ENCODE peak calls at places on chromosomes 1 and 21, in nine cellular contexts. One of them, this sample, is unnamed.

GRCh38 chr1:30719406-30720270 is 3.7 kb downstream of the MATN1 start:
- DNase-seq in fibroblast of the conjunctiva: peak; percentile 41
- DNase-seq in AG09309: no peak
- DNase-seq in astrocyte of the spinal cord: no peak
- DNase-seq in HS-5: no peak
- DNase-seq in psoas muscle: no peak
- DNase-seq in CD8-positive, alpha-beta memory T cell: no peak
- DNase-seq in GM23248: peak; percentile 58
- DNase-seq in omental fat pad: no peak
- DNase-seq in this sample: no peak

GRCh38 chr1:234842726-234843641 is 233.0 kb upstream of the IRF2BP2 start:
- DNase-seq in fibroblast of the conjunctiva: no peak
- DNase-seq in AG09309: no peak
- DNase-seq in astrocyte of the spinal cord: no peak
- DNase-seq in HS-5: no peak
- DNase-seq in psoas muscle: peak; percentile 66
- DNase-seq in CD8-positive, alpha-beta memory T cell: peak; percentile 36
- DNase-seq in GM23248: no peak
- DNase-seq in omental fat pad: no peak
- DNase-seq in this sample: no peak

GRCh38 chr1:160211010-160211790 is 6.0 kb downstream of the PEA15 start:
- DNase-seq in fibroblast of the conjunctiva: no peak
- DNase-seq in AG09309: no peak
- DNase-seq in astrocyte of the spinal cord: no peak
- DNase-seq in HS-5: no peak
- DNase-seq in psoas muscle: no peak
- DNase-seq in CD8-positive, alpha-beta memory T cell: no peak
- DNase-seq in GM23248: peak; percentile 24
- DNase-seq in omental fat pad: no peak
- DNase-seq in this sample: no peak

GRCh38 chr1:212189352-212189738 is 95.9 kb upstream of the PPP2R5A start:
- DNase-seq in fibroblast of the conjunctiva: no peak
- DNase-seq in AG09309: no peak
- DNase-seq in astrocyte of the spinal cord: no peak
- DNase-seq in HS-5: no peak
- DNase-seq in psoas muscle: no peak
- DNase-seq in CD8-positive, alpha-beta memory T cell: no peak
- DNase-seq in GM23248: no peak
- DNase-seq in omental fat pad: no peak
- DNase-seq in this sample: no peak

GRCh38 chr1:89721351-89721750 is 88.4 kb downstream of the LRRC8C start:
- DNase-seq in fibroblast of the conjunctiva: no peak
- DNase-seq in AG09309: no peak
- DNase-seq in astrocyte of the spinal cord: peak; percentile 50
- DNase-seq in HS-5: peak; percentile 46
- DNase-seq in psoas muscle: no peak
- DNase-seq in CD8-positive, alpha-beta memory T cell: peak; percentile 56
- DNase-seq in GM23248: peak; percentile 62
- DNase-seq in omental fat pad: no peak
- DNase-seq in this sample: no peak

GRCh38 chr1:16975838-16976237 is 4.6 kb downstream of the MFAP2 start:
- DNase-seq in fibroblast of the conjunctiva: no peak
- DNase-seq in AG09309: no peak
- DNase-seq in astrocyte of the spinal cord: no peak
- DNase-seq in HS-5: no peak
- DNase-seq in psoas muscle: no peak
- DNase-seq in CD8-positive, alpha-beta memory T cell: no peak
- DNase-seq in GM23248: no peak
- DNase-seq in omental fat pad: no peak
- DNase-seq in this sample: no peak

GRCh38 chr21:43627527-43627926 is 31.8 kb downstream of the HSF2BP start:
- DNase-seq in fibroblast of the conjunctiva: no peak
- DNase-seq in AG09309: no peak
- DNase-seq in astrocyte of the spinal cord: no peak
- DNase-seq in HS-5: no peak
- DNase-seq in psoas muscle: no peak
- DNase-seq in CD8-positive, alpha-beta memory T cell: no peak
- DNase-seq in GM23248: no peak
- DNase-seq in omental fat pad: no peak
- DNase-seq in this sample: no peak

GRCh38 chr1:30912203-30912602 is 3.6 kb upstream of the SDC3 start:
- DNase-seq in fibroblast of the conjunctiva: no peak
- DNase-seq in AG09309: no peak
- DNase-seq in astrocyte of the spinal cord: no peak
- DNase-seq in HS-5: no peak
- DNase-seq in psoas muscle: no peak
- DNase-seq in CD8-positive, alpha-beta memory T cell: no peak
- DNase-seq in GM23248: no peak
- DNase-seq in omental fat pad: no peak
- DNase-seq in this sample: no peak

GRCh38 chr1:45552309-45552708 is 1.7 kb downstream of the AKR1A1 start:
- DNase-seq in fibroblast of the conjunctiva: no peak
- DNase-seq in AG09309: no peak
- DNase-seq in astrocyte of the spinal cord: no peak
- DNase-seq in HS-5: no peak
- DNase-seq in psoas muscle: no peak
- DNase-seq in CD8-positive, alpha-beta memory T cell: no peak
- DNase-seq in GM23248: no peak
- DNase-seq in omental fat pad: no peak
- DNase-seq in this sample: no peak

GRCh38 chr1:29195875-29196274 is 14.2 kb upstream of the SRSF4 start:
- DNase-seq in fibroblast of the conjunctiva: no peak
- DNase-seq in AG09309: no peak
- DNase-seq in astrocyte of the spinal cord: peak; percentile 39
- DNase-seq in HS-5: no peak
- DNase-seq in psoas muscle: peak; percentile 69
- DNase-seq in CD8-positive, alpha-beta memory T cell: no peak
- DNase-seq in GM23248: no peak
- DNase-seq in omental fat pad: no peak
- DNase-seq in this sample: no peak

GRCh38 chr1:30754684-30755171 is 2.8 kb downstream of the LAPTM5 start:
- DNase-seq in fibroblast of the conjunctiva: no peak
- DNase-seq in AG09309: no peak
- DNase-seq in astrocyte of the spinal cord: no peak
- DNase-seq in HS-5: no peak
- DNase-seq in psoas muscle: no peak
- DNase-seq in CD8-positive, alpha-beta memory T cell: no peak
- DNase-seq in GM23248: peak; percentile 20
- DNase-seq in omental fat pad: no peak
- DNase-seq in this sample: no peak

GRCh38 chr1:71222668-71223067 is 141.8 kb upstream of the ZRANB2 start:
- DNase-seq in fibroblast of the conjunctiva: no peak
- DNase-seq in AG09309: no peak
- DNase-seq in astrocyte of the spinal cord: peak; percentile 25
- DNase-seq in HS-5: no peak
- DNase-seq in psoas muscle: no peak
- DNase-seq in CD8-positive, alpha-beta memory T cell: no peak
- DNase-seq in GM23248: no peak
- DNase-seq in omental fat pad: no peak
- DNase-seq in this sample: no peak

GRCh38 chr1:77829851-77830250 is 50.4 kb downstream of the MIGA1 start:
- DNase-seq in fibroblast of the conjunctiva: no peak
- DNase-seq in AG09309: no peak
- DNase-seq in astrocyte of the spinal cord: no peak
- DNase-seq in HS-5: no peak
- DNase-seq in psoas muscle: no peak
- DNase-seq in CD8-positive, alpha-beta memory T cell: no peak
- DNase-seq in GM23248: no peak
- DNase-seq in omental fat pad: no peak
- DNase-seq in this sample: no peak

GRCh38 chr1:157803851-157804250 is 16.1 kb downstream of the FCRL1 start:
- DNase-seq in fibroblast of the conjunctiva: no peak
- DNase-seq in AG09309: no peak
- DNase-seq in astrocyte of the spinal cord: no peak
- DNase-seq in HS-5: no peak
- DNase-seq in psoas muscle: no peak
- DNase-seq in CD8-positive, alpha-beta memory T cell: no peak
- DNase-seq in GM23248: no peak
- DNase-seq in omental fat pad: no peak
- DNase-seq in this sample: no peak

GRCh38 chr1:41482001-41482765 is 2.3 kb downstream of the EDN2 start:
- DNase-seq in fibroblast of the conjunctiva: no peak
- DNase-seq in AG09309: no peak
- DNase-seq in astrocyte of the spinal cord: no peak
- DNase-seq in HS-5: no peak
- DNase-seq in psoas muscle: peak; percentile 70
- DNase-seq in CD8-positive, alpha-beta memory T cell: no peak
- DNase-seq in GM23248: no peak
- DNase-seq in omental fat pad: no peak
- DNase-seq in this sample: no peak

GRCh38 chr1:177873238-177873637 is 96.6 kb downstream of the SEC16B start:
- DNase-seq in fibroblast of the conjunctiva: peak; percentile 72
- DNase-seq in AG09309: peak; percentile 76
- DNase-seq in astrocyte of the spinal cord: peak; percentile 73
- DNase-seq in HS-5: peak; percentile 63
- DNase-seq in psoas muscle: no peak
- DNase-seq in CD8-positive, alpha-beta memory T cell: no peak
- DNase-seq in GM23248: peak; percentile 89
- DNase-seq in omental fat pad: no peak
- DNase-seq in this sample: peak; percentile 61

GRCh38 chr1:171653796-171654704 is 1.6 kb upstream of the MYOC start:
- DNase-seq in fibroblast of the conjunctiva: no peak
- DNase-seq in AG09309: no peak
- DNase-seq in astrocyte of the spinal cord: peak; percentile 25
- DNase-seq in HS-5: no peak
- DNase-seq in psoas muscle: no peak
- DNase-seq in CD8-positive, alpha-beta memory T cell: no peak
- DNase-seq in GM23248: peak; percentile 50
- DNase-seq in omental fat pad: no peak
- DNase-seq in this sample: no peak

GRCh38 chr1:172351761-172352161 is 68.7 kb upstream of the C1orf105 start:
- DNase-seq in fibroblast of the conjunctiva: no peak
- DNase-seq in AG09309: no peak
- DNase-seq in astrocyte of the spinal cord: peak; percentile 68
- DNase-seq in HS-5: no peak
- DNase-seq in psoas muscle: no peak
- DNase-seq in CD8-positive, alpha-beta memory T cell: no peak
- DNase-seq in GM23248: peak; percentile 53
- DNase-seq in omental fat pad: no peak
- DNase-seq in this sample: no peak

This sample was measured in kidney epithelial cell.